ENCODE peak calls at places on chromosomes 16 and 17, in four cellular contexts. X is GM20000, F is DMS 273 treated with DMSO at 0.1 percent for 48 hours, U is ureter. D is an unnamed sample.

GRCh38 chr17:83012161-83012800 is 67.1 kb upstream of the METRNL start:
- DNase-seq in U (no peak), X (no peak), F (no peak), D (no peak)

GRCh38 chr17:27343294-27343693 is 49.4 kb downstream of the WSB1 start:
- DNase-seq in X (no peak), U (no peak), F (no peak), D (no peak)

GRCh38 chr16:68257251-68257905 is 6.9 kb upstream of the SLC7A6 start:
- DNase-seq in X (peak), F (no peak), U (no peak), D (peak)

GRCh38 chr17:77140878-77141767 is at the start of gene SEC14L1:
- DNase-seq in X (peak), F (no peak), U (no peak), D (peak)

GRCh38 chr17:41739661-41740352 is 5.4 kb upstream of the HAP1 start:
- DNase-seq in U (no peak), F (no peak), X (no peak), D (no peak)

GRCh38 chr16:53404959-53405358 is 29.3 kb upstream of the RBL2 start:
- DNase-seq in U (no peak), X (no peak), F (no peak), D (no peak)

GRCh38 chr17:77546772-77547201 is 406.0 kb downstream of the SEC14L1 start:
- DNase-seq in F (no peak), X (no peak), U (no peak), D (no peak)

GRCh38 chr16:58170223-58170622 is 27.7 kb downstream of the CSNK2A2 start:
- DNase-seq in X (no peak), F (no peak), U (no peak), D (no peak)

GRCh38 chr17:76383645-76384221 is 676 bp upstream of the SPHK1 start:
- DNase-seq in F (no peak), X (peak), U (no peak), D (peak)

GRCh38 chr17:31517524-31517923 is 126.0 kb downstream of the RAB11FIP4 start:
- DNase-seq in U (no peak), F (no peak), X (no peak), D (peak)

D was measured in SJCRH30.